ENCODE peak calls at places on chromosomes 6 and 20, in seven cellular contexts. B is naive thymus-derived CD4-positive, alpha-beta T cell; M is CD8-positive, alpha-beta T cell; F is CD4-positive, alpha-beta T cell; T is HepG2; L is activated CD8-positive, alpha-beta T cell treated with anti-CD3 and anti-CD28 coated beads for 36 hours; I is body of pancreas. V is an unnamed sample.

GRCh38 chr6:102812242-102812641 is 1418.7 kb downstream of the GRIK2 start:
- ATAC-seq in L (no peak), B (no peak), F (no peak), T (no peak), I (no peak), M (no peak), V (no peak)

GRCh38 chr20:59403962-59404314 is 103.5 kb downstream of the EDN3 start:
- ATAC-seq in M (no peak), B (no peak), L (no peak), T (peak), I (no peak), F (no peak), V (no peak)

GRCh38 chr6:154156135-154156948 is 117.3 kb downstream of the OPRM1 start:
- ATAC-seq in F (peak), B (peak), M (peak), L (peak), T (peak), I (peak), V (peak)

GRCh38 chr20:9889270-9889981 is 50.5 kb upstream of the PAK5 start:
- ATAC-seq in L (no peak), M (no peak), T (peak), B (no peak), I (no peak), F (no peak), V (peak)

GRCh38 chr6:116529466-116529969 is 16.0 kb downstream of the TRAPPC3L start:
- ATAC-seq in I (no peak), B (no peak), F (no peak), T (no peak), M (no peak), L (no peak), V (no peak)

GRCh38 chr6:121666809-121667208 is 231.4 kb downstream of the GJA1 start:
- ATAC-seq in F (no peak), L (no peak), T (no peak), M (no peak), I (no peak), B (no peak), V (no peak)

GRCh38 chr20:3307695-3308094 is 68.7 kb upstream of the SLC4A11 start:
- ATAC-seq in M (no peak), T (no peak), I (no peak), F (no peak), B (no peak), L (no peak), V (no peak)

GRCh38 chr6:46116289-46116688 is 13.5 kb upstream of the ENPP4 start:
- ATAC-seq in L (no peak), I (no peak), T (no peak), M (no peak), B (no peak), F (no peak), V (peak)

GRCh38 chr6:18019539-18020534 is 32.4 kb upstream of the KIF13A start:
- ATAC-seq in T (peak), I (no peak), F (no peak), B (no peak), M (no peak), L (no peak), V (peak)

GRCh38 chr20:41086402-41087324 is 50.7 kb upstream of the PLCG1 start:
- ATAC-seq in L (no peak), T (no peak), I (no peak), M (no peak), B (peak), F (no peak), V (no peak)

GRCh38 chr20:36439040-36439730 is 102.1 kb upstream of the MYL9 start:
- ATAC-seq in T (peak), I (peak), M (peak), B (peak), L (peak), F (peak), V (no peak)

GRCh38 chr6:3077430-3077829 is 9.1 kb downstream of the RIPK1 start:
- ATAC-seq in B (peak), F (no peak), L (no peak), T (no peak), I (no peak), M (no peak), V (peak)

GRCh38 chr6:129686941-129687627 is 22.9 kb downstream of the ARHGAP18 start:
- ATAC-seq in F (peak), I (no peak), M (peak), B (peak), L (peak), T (no peak), V (peak)

GRCh38 chr6:106961801-106962200 is 12.7 kb downstream of the CD24 start:
- ATAC-seq in F (no peak), B (no peak), L (no peak), T (no peak), I (no peak), M (no peak), V (no peak)

GRCh38 chr6:97460394-97460793 is 177.4 kb upstream of the MMS22L start:
- ATAC-seq in M (no peak), I (no peak), F (no peak), T (no peak), L (no peak), B (no peak), V (no peak)

GRCh38 chr20:54649511-54649962 is 174.1 kb downstream of the DOK5 start:
- ATAC-seq in T (peak), M (no peak), I (peak), F (peak), B (peak), L (no peak), V (no peak)

V was measured in stimulated activated memory B cell treated with anti-CD40 and anti-IgM and Interleukin-4, amounts not matched to agents 10 μg/mL and 1 μg/mL and 100 μg/mL, for 72 hours.